ENCODE peak calls at places on chromosomes 13 and 19, in nine cellular contexts. One of them, this sample, is unnamed.

GRCh38 chr13:72689181-72689696 is 38.2 kb downstream of the MZT1 start:
- DNase-seq in ELR: no peak
- DNase-seq in amygdala: no peak
- DNase-seq in IMR-90: no peak
- DNase-seq in stimulated activated CD8-positive, alpha-beta memory T cell treated with anti-CD3 and anti-CD28 coated beads, Interleukin-7, amount 100 ng/mL, for 4 hours: no peak
- DNase-seq in RCC 7860: no peak
- DNase-seq in endodermal cell: no peak
- DNase-seq in NCI-H1105: no peak
- DNase-seq in EL: no peak
- DNase-seq in this sample: no peak

GRCh38 chr13:101474419-101474957 is 22.0 kb downstream of the ITGBL1 start:
- DNase-seq in stimulated activated CD8-positive, alpha-beta memory T cell treated with anti-CD3 and anti-CD28 coated beads, Interleukin-7, amount 100 ng/mL, for 4 hours: no peak
- DNase-seq in RCC 7860: peak
- DNase-seq in endodermal cell: peak
- DNase-seq in EL: peak
- DNase-seq in NCI-H1105: no peak
- DNase-seq in IMR-90: peak
- DNase-seq in amygdala: peak
- DNase-seq in ELR: peak
- DNase-seq in this sample: no peak

GRCh38 chr19:30056580-30056979 is 114.5 kb downstream of the URI1 start:
- DNase-seq in EL: no peak
- DNase-seq in stimulated activated CD8-positive, alpha-beta memory T cell treated with anti-CD3 and anti-CD28 coated beads, Interleukin-7, amount 100 ng/mL, for 4 hours: no peak
- DNase-seq in ELR: no peak
- DNase-seq in amygdala: no peak
- DNase-seq in endodermal cell: no peak
- DNase-seq in NCI-H1105: no peak
- DNase-seq in RCC 7860: no peak
- DNase-seq in IMR-90: no peak
- DNase-seq in this sample: no peak

GRCh38 chr13:65378943-65379519 is 1851.1 kb downstream of the PCDH9 start:
- DNase-seq in endodermal cell: no peak
- DNase-seq in EL: peak
- DNase-seq in stimulated activated CD8-positive, alpha-beta memory T cell treated with anti-CD3 and anti-CD28 coated beads, Interleukin-7, amount 100 ng/mL, for 4 hours: no peak
- DNase-seq in IMR-90: peak
- DNase-seq in RCC 7860: no peak
- DNase-seq in ELR: peak
- DNase-seq in NCI-H1105: peak
- DNase-seq in amygdala: no peak
- DNase-seq in this sample: no peak

GRCh38 chr13:30113983-30114491 is 193.3 kb downstream of the KATNAL1 start:
- DNase-seq in ELR: no peak
- DNase-seq in stimulated activated CD8-positive, alpha-beta memory T cell treated with anti-CD3 and anti-CD28 coated beads, Interleukin-7, amount 100 ng/mL, for 4 hours: no peak
- DNase-seq in IMR-90: no peak
- DNase-seq in amygdala: no peak
- DNase-seq in RCC 7860: no peak
- DNase-seq in EL: no peak
- DNase-seq in NCI-H1105: no peak
- DNase-seq in endodermal cell: peak
- DNase-seq in this sample: peak

GRCh38 chr19:49151339-49152217 is 3.6 kb downstream of the HRC start:
- DNase-seq in amygdala: peak
- DNase-seq in ELR: peak
- DNase-seq in endodermal cell: peak
- DNase-seq in EL: peak
- DNase-seq in NCI-H1105: peak
- DNase-seq in IMR-90: peak
- DNase-seq in RCC 7860: peak
- DNase-seq in stimulated activated CD8-positive, alpha-beta memory T cell treated with anti-CD3 and anti-CD28 coated beads, Interleukin-7, amount 100 ng/mL, for 4 hours: no peak
- DNase-seq in this sample: no peak

GRCh38 chr13:110329258-110329657 is 22.2 kb downstream of the COL4A2 start:
- DNase-seq in IMR-90: no peak
- DNase-seq in EL: no peak
- DNase-seq in ELR: no peak
- DNase-seq in RCC 7860: peak
- DNase-seq in NCI-H1105: no peak
- DNase-seq in stimulated activated CD8-positive, alpha-beta memory T cell treated with anti-CD3 and anti-CD28 coated beads, Interleukin-7, amount 100 ng/mL, for 4 hours: no peak
- DNase-seq in amygdala: no peak
- DNase-seq in endodermal cell: no peak
- DNase-seq in this sample: no peak

GRCh38 chr19:39473443-39473960 is 7.1 kb upstream of the TIMM50 start:
- DNase-seq in NCI-H1105: no peak
- DNase-seq in ELR: no peak
- DNase-seq in RCC 7860: no peak
- DNase-seq in endodermal cell: no peak
- DNase-seq in EL: no peak
- DNase-seq in amygdala: no peak
- DNase-seq in stimulated activated CD8-positive, alpha-beta memory T cell treated with anti-CD3 and anti-CD28 coated beads, Interleukin-7, amount 100 ng/mL, for 4 hours: no peak
- DNase-seq in IMR-90: no peak
- DNase-seq in this sample: no peak

GRCh38 chr13:85108356-85108755 is 690.9 kb downstream of the SLITRK6 start:
- DNase-seq in stimulated activated CD8-positive, alpha-beta memory T cell treated with anti-CD3 and anti-CD28 coated beads, Interleukin-7, amount 100 ng/mL, for 4 hours: no peak
- DNase-seq in amygdala: no peak
- DNase-seq in NCI-H1105: peak
- DNase-seq in ELR: no peak
- DNase-seq in RCC 7860: no peak
- DNase-seq in EL: no peak
- DNase-seq in IMR-90: no peak
- DNase-seq in endodermal cell: no peak
- DNase-seq in this sample: no peak